ENCODE peak calls at places on chromosome 19, in nine cellular contexts. One of them, this sample, is unnamed.

GRCh38 chr19:58570770-58571574 is 2.2 kb downstream of the MZF1 start:
- DNase-seq in pancreas: peak; percentile 35
- DNase-seq in CD4-positive, CD25-positive, alpha-beta regulatory T cell: no peak
- DNase-seq in tibial nerve: peak; percentile 12
- DNase-seq in cardiac fibroblast: no peak
- DNase-seq in ascending aorta: no peak
- DNase-seq in brain microvascular endothelial cell: no peak
- DNase-seq in body of pancreas: peak; percentile 1
- DNase-seq in HL-60: no peak
- DNase-seq in this sample: no peak

GRCh38 chr19:56189785-56190184 is 7.8 kb downstream of the ZSCAN5B start:
- DNase-seq in body of pancreas: no peak
- DNase-seq in pancreas: no peak
- DNase-seq in brain microvascular endothelial cell: no peak
- DNase-seq in cardiac fibroblast: no peak
- DNase-seq in tibial nerve: no peak
- DNase-seq in CD4-positive, CD25-positive, alpha-beta regulatory T cell: no peak
- DNase-seq in HL-60: no peak
- DNase-seq in ascending aorta: no peak
- DNase-seq in this sample: no peak

GRCh38 chr19:5337886-5338595 is 2.6 kb downstream of the PTPRS start:
- DNase-seq in cardiac fibroblast: no peak
- DNase-seq in pancreas: no peak
- DNase-seq in tibial nerve: no peak
- DNase-seq in body of pancreas: no peak
- DNase-seq in CD4-positive, CD25-positive, alpha-beta regulatory T cell: no peak
- DNase-seq in ascending aorta: no peak
- DNase-seq in HL-60: no peak
- DNase-seq in brain microvascular endothelial cell: no peak
- DNase-seq in this sample: no peak

GRCh38 chr19:9641810-9642209 is 20.8 kb upstream of the ZNF561 start:
- DNase-seq in pancreas: no peak
- DNase-seq in ascending aorta: no peak
- DNase-seq in CD4-positive, CD25-positive, alpha-beta regulatory T cell: no peak
- DNase-seq in HL-60: no peak
- DNase-seq in cardiac fibroblast: no peak
- DNase-seq in brain microvascular endothelial cell: no peak
- DNase-seq in tibial nerve: no peak
- DNase-seq in body of pancreas: no peak
- DNase-seq in this sample: no peak

GRCh38 chr19:36916991-36917390 is 859 bp downstream of the ZNF568 start:
- DNase-seq in tibial nerve: no peak
- DNase-seq in body of pancreas: no peak
- DNase-seq in cardiac fibroblast: peak; percentile 55
- DNase-seq in HL-60: no peak
- DNase-seq in ascending aorta: no peak
- DNase-seq in brain microvascular endothelial cell: peak; percentile 25
- DNase-seq in CD4-positive, CD25-positive, alpha-beta regulatory T cell: no peak
- DNase-seq in pancreas: no peak
- DNase-seq in this sample: peak; percentile 38

GRCh38 chr19:18475004-18475453 is 37.1 kb upstream of the ISYNA1 start:
- DNase-seq in ascending aorta: no peak
- DNase-seq in tibial nerve: no peak
- DNase-seq in CD4-positive, CD25-positive, alpha-beta regulatory T cell: peak; percentile 7
- DNase-seq in pancreas: no peak
- DNase-seq in HL-60: no peak
- DNase-seq in brain microvascular endothelial cell: no peak
- DNase-seq in body of pancreas: no peak
- DNase-seq in cardiac fibroblast: no peak
- DNase-seq in this sample: no peak

GRCh38 chr19:53961523-53962345 is 1.0 kb upstream of the CACNG8 start:
- DNase-seq in ascending aorta: no peak
- DNase-seq in cardiac fibroblast: peak; percentile 67
- DNase-seq in tibial nerve: no peak
- DNase-seq in HL-60: no peak
- DNase-seq in brain microvascular endothelial cell: no peak
- DNase-seq in CD4-positive, CD25-positive, alpha-beta regulatory T cell: no peak
- DNase-seq in pancreas: no peak
- DNase-seq in body of pancreas: no peak
- DNase-seq in this sample: peak; percentile 81

GRCh38 chr19:41297628-41298326 is 12.2 kb upstream of the CCDC97 start:
- DNase-seq in tibial nerve: no peak
- DNase-seq in body of pancreas: peak; percentile 43
- DNase-seq in CD4-positive, CD25-positive, alpha-beta regulatory T cell: no peak
- DNase-seq in pancreas: no peak
- DNase-seq in HL-60: no peak
- DNase-seq in ascending aorta: no peak
- DNase-seq in cardiac fibroblast: no peak
- DNase-seq in brain microvascular endothelial cell: no peak
- DNase-seq in this sample: no peak

GRCh38 chr19:49491804-49492572 is 4.2 kb upstream of the RPS11 start:
- DNase-seq in CD4-positive, CD25-positive, alpha-beta regulatory T cell: no peak
- DNase-seq in HL-60: no peak
- DNase-seq in cardiac fibroblast: no peak
- DNase-seq in brain microvascular endothelial cell: no peak
- DNase-seq in pancreas: no peak
- DNase-seq in tibial nerve: no peak
- DNase-seq in ascending aorta: no peak
- DNase-seq in body of pancreas: no peak
- DNase-seq in this sample: no peak

GRCh38 chr19:2391118-2391725 is 31.2 kb downstream of the TMPRSS9 start:
- DNase-seq in brain microvascular endothelial cell: peak; percentile 58
- DNase-seq in cardiac fibroblast: peak; percentile 87
- DNase-seq in HL-60: peak; percentile 61
- DNase-seq in CD4-positive, CD25-positive, alpha-beta regulatory T cell: peak; percentile 25
- DNase-seq in body of pancreas: peak; percentile 63
- DNase-seq in pancreas: peak; percentile 52
- DNase-seq in ascending aorta: no peak
- DNase-seq in tibial nerve: peak; percentile 23
- DNase-seq in this sample: peak; percentile 82

GRCh38 chr19:51566489-51567100 is 4.5 kb upstream of the ZNF175 start:
- DNase-seq in cardiac fibroblast: no peak
- DNase-seq in ascending aorta: no peak
- DNase-seq in tibial nerve: no peak
- DNase-seq in CD4-positive, CD25-positive, alpha-beta regulatory T cell: no peak
- DNase-seq in body of pancreas: no peak
- DNase-seq in brain microvascular endothelial cell: no peak
- DNase-seq in HL-60: no peak
- DNase-seq in pancreas: no peak
- DNase-seq in this sample: no peak

GRCh38 chr19:51568456-51568855 is 2.6 kb upstream of the ZNF175 start:
- DNase-seq in brain microvascular endothelial cell: no peak
- DNase-seq in tibial nerve: no peak
- DNase-seq in HL-60: no peak
- DNase-seq in body of pancreas: no peak
- DNase-seq in ascending aorta: no peak
- DNase-seq in cardiac fibroblast: no peak
- DNase-seq in CD4-positive, CD25-positive, alpha-beta regulatory T cell: no peak
- DNase-seq in pancreas: no peak
- DNase-seq in this sample: no peak

GRCh38 chr19:51565583-51565982 is 5.5 kb upstream of the ZNF175 start:
- DNase-seq in HL-60: peak; percentile 83
- DNase-seq in body of pancreas: no peak
- DNase-seq in ascending aorta: no peak
- DNase-seq in tibial nerve: no peak
- DNase-seq in pancreas: no peak
- DNase-seq in brain microvascular endothelial cell: no peak
- DNase-seq in cardiac fibroblast: no peak
- DNase-seq in CD4-positive, CD25-positive, alpha-beta regulatory T cell: no peak
- DNase-seq in this sample: no peak

GRCh38 chr19:51567583-51567982 is 3.5 kb upstream of the ZNF175 start:
- DNase-seq in pancreas: no peak
- DNase-seq in cardiac fibroblast: no peak
- DNase-seq in body of pancreas: no peak
- DNase-seq in tibial nerve: no peak
- DNase-seq in HL-60: no peak
- DNase-seq in CD4-positive, CD25-positive, alpha-beta regulatory T cell: no peak
- DNase-seq in brain microvascular endothelial cell: no peak
- DNase-seq in ascending aorta: no peak
- DNase-seq in this sample: no peak

DNA sequence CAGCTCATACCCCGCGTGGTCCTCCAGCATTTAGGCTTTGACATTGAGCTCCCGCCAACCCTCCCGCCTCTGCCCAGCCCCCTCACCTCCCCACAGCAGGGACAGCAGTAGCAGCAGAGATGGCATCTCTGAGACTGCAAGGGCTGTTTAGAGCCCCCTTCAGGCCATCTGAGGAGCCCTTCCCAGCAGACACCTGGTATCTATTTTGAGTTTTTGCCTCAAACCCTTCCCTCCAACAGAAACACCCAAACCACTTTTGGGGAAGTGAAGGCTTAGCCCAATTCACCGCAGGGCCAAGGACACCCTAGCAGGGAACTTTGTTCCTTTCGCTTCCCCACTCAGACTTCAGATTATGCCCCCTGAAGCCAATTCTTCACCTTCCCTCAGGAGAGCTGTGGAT is 6.3 kb upstream of the ZNF175 start:
- DNase-seq in HL-60: peak; percentile 58
- DNase-seq in cardiac fibroblast: no peak
- DNase-seq in brain microvascular endothelial cell: no peak
- DNase-seq in ascending aorta: no peak
- DNase-seq in pancreas: no peak
- DNase-seq in body of pancreas: no peak
- DNase-seq in CD4-positive, CD25-positive, alpha-beta regulatory T cell: no peak
- DNase-seq in tibial nerve: no peak
- DNase-seq in this sample: no peak
- H3K4me3 ChIP-seq in HL-60: no peak overlapping the region
- H3K4me3 ChIP-seq in cardiac fibroblast: no peak overlapping the region
- H3K4me3 ChIP-seq in brain microvascular endothelial cell: no peak overlapping the region
- H3K4me3 ChIP-seq in ascending aorta: no peak overlapping the region
- H3K4me3 ChIP-seq in pancreas: no peak overlapping the region
- H3K4me3 ChIP-seq in body of pancreas: no peak overlapping the region
- H3K4me3 ChIP-seq in CD4-positive, CD25-positive, alpha-beta regulatory T cell: no peak overlapping the region
- H3K4me3 ChIP-seq in tibial nerve: no peak overlapping the region
- H3K4me3 ChIP-seq in this sample: no peak overlapping the region

GRCh38 chr19:16002985-16003384 is 54.2 kb downstream of the OR10H4 start:
- DNase-seq in body of pancreas: no peak
- DNase-seq in CD4-positive, CD25-positive, alpha-beta regulatory T cell: no peak
- DNase-seq in tibial nerve: no peak
- DNase-seq in HL-60: no peak
- DNase-seq in ascending aorta: no peak
- DNase-seq in brain microvascular endothelial cell: no peak
- DNase-seq in cardiac fibroblast: no peak
- DNase-seq in pancreas: no peak
- DNase-seq in this sample: no peak

GRCh38 chr19:16005925-16006324 is 57.1 kb downstream of the OR10H4 start:
- DNase-seq in HL-60: no peak
- DNase-seq in brain microvascular endothelial cell: no peak
- DNase-seq in cardiac fibroblast: no peak
- DNase-seq in ascending aorta: no peak
- DNase-seq in CD4-positive, CD25-positive, alpha-beta regulatory T cell: no peak
- DNase-seq in tibial nerve: no peak
- DNase-seq in pancreas: no peak
- DNase-seq in body of pancreas: no peak
- DNase-seq in this sample: no peak

GRCh38 chr19:16001481-16002312 is 52.9 kb downstream of the OR10H4 start:
- DNase-seq in CD4-positive, CD25-positive, alpha-beta regulatory T cell: no peak
- DNase-seq in HL-60: peak; percentile 23
- DNase-seq in tibial nerve: no peak
- DNase-seq in brain microvascular endothelial cell: peak; percentile 54
- DNase-seq in pancreas: peak; percentile 35
- DNase-seq in ascending aorta: peak; percentile 64
- DNase-seq in body of pancreas: peak; percentile 70
- DNase-seq in cardiac fibroblast: peak; percentile 78
- DNase-seq in this sample: peak; percentile 77

GRCh38 chr19:16000024-16000687 is 51.3 kb downstream of the OR10H4 start:
- DNase-seq in ascending aorta: no peak
- DNase-seq in body of pancreas: no peak
- DNase-seq in CD4-positive, CD25-positive, alpha-beta regulatory T cell: no peak
- DNase-seq in pancreas: no peak
- DNase-seq in tibial nerve: no peak
- DNase-seq in brain microvascular endothelial cell: no peak
- DNase-seq in cardiac fibroblast: no peak
- DNase-seq in HL-60: no peak
- DNase-seq in this sample: no peak

DNA sequence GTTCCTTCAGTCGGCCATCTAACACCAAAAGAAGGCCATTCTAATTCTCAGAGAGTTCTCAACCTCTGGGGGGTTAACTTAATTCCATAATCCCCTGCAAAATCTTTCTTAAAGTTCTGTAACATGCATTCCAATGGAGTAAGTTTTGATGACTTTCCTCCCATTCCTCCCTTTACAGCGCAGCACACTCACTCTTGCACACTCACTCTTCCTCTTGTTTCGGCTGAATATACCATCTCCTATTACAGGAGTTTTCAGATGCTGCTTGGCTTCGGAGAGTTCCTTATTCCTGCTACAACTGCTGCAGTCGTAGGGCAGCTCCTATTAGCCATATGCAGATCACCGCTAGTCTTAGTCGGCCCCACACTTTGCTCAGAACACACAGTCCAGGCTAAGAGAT is 53.6 kb downstream of the OR10H4 start:
- DNase-seq in body of pancreas: no peak
- DNase-seq in cardiac fibroblast: peak; percentile 3
- DNase-seq in ascending aorta: no peak
- DNase-seq in brain microvascular endothelial cell: no peak
- DNase-seq in HL-60: peak; percentile 18
- DNase-seq in tibial nerve: no peak
- DNase-seq in CD4-positive, CD25-positive, alpha-beta regulatory T cell: no peak
- DNase-seq in pancreas: no peak
- DNase-seq in this sample: peak; percentile 3
- H3K4me3 ChIP-seq in body of pancreas: no peak overlapping the region
- H3K4me3 ChIP-seq in cardiac fibroblast: peak overlapping the region; percentile 11
- H3K4me3 ChIP-seq in ascending aorta: peak overlapping the region; percentile 45
- H3K4me3 ChIP-seq in brain microvascular endothelial cell: peak overlapping the region; percentile 39
- H3K4me3 ChIP-seq in HL-60: peak overlapping the region; percentile 29
- H3K4me3 ChIP-seq in tibial nerve: peak overlapping the region; percentile 13
- H3K4me3 ChIP-seq in CD4-positive, CD25-positive, alpha-beta regulatory T cell: peak overlapping the region; percentile 77
- H3K4me3 ChIP-seq in pancreas: no peak overlapping the region
- H3K4me3 ChIP-seq in this sample: peak overlapping the region; percentile 50

DNA sequence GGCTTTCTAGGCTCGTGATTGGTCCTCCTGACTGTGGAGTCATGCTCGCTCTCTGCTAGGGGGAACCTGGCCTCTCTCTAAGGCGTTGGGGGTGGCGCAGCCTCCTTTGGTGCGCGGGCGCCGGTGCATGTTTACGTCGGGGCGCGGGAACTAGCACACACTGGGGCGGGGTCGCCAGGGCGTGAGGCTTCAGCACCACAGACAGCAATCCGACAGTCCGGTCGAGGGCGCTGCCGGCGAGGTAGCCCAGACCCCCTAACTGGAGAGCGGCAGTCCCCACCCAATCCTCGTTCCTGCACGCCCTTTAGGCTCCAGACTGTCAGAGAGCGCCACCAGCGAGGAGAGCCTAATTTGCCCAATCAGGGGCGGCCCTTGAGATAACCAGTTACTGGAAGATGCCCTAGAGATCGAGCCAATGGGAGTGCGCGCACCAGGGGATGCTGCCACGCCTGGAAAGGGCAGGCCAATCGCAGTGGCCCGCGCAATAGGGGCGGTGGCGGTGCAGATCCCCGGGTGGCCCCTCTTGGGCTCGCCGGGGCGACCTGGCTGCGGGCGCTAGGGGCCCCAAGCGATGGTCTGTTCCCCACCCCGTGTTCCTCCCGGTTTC is 1.0 kb upstream of the ELAVL3 start:
- DNase-seq in tibial nerve: no peak
- DNase-seq in brain microvascular endothelial cell: peak; percentile 77
- DNase-seq in body of pancreas: peak; percentile 63
- DNase-seq in ascending aorta: peak; percentile 79
- DNase-seq in cardiac fibroblast: peak; percentile 87
- DNase-seq in pancreas: peak; percentile 37
- DNase-seq in HL-60: peak; percentile 58
- DNase-seq in CD4-positive, CD25-positive, alpha-beta regulatory T cell: peak; percentile 51
- DNase-seq in this sample: peak; percentile 91
- H3K4me3 ChIP-seq in tibial nerve: peak overlapping the region; percentile 15
- H3K4me3 ChIP-seq in brain microvascular endothelial cell: peak overlapping the region; percentile 35
- H3K4me3 ChIP-seq in body of pancreas: no peak overlapping the region
- H3K4me3 ChIP-seq in ascending aorta: peak overlapping the region; percentile 34
- H3K4me3 ChIP-seq in cardiac fibroblast: peak overlapping the region; percentile 37
- H3K4me3 ChIP-seq in pancreas: no peak overlapping the region
- H3K4me3 ChIP-seq in HL-60: peak overlapping the region; percentile 26
- H3K4me3 ChIP-seq in CD4-positive, CD25-positive, alpha-beta regulatory T cell: no peak overlapping the region
- H3K4me3 ChIP-seq in this sample: peak overlapping the region; percentile 49

GRCh38 chr19:45103625-45104319 is 10.8 kb downstream of the PPP1R37 start:
- DNase-seq in tibial nerve: no peak
- DNase-seq in cardiac fibroblast: no peak
- DNase-seq in body of pancreas: peak; percentile 64
- DNase-seq in CD4-positive, CD25-positive, alpha-beta regulatory T cell: no peak
- DNase-seq in ascending aorta: no peak
- DNase-seq in brain microvascular endothelial cell: no peak
- DNase-seq in HL-60: no peak
- DNase-seq in pancreas: no peak
- DNase-seq in this sample: no peak
- H3K4me3 ChIP-seq in tibial nerve: no peak overlapping the region
- H3K4me3 ChIP-seq in cardiac fibroblast: no peak overlapping the region
- H3K4me3 ChIP-seq in body of pancreas: no peak overlapping the region
- H3K4me3 ChIP-seq in CD4-positive, CD25-positive, alpha-beta regulatory T cell: no peak overlapping the region
- H3K4me3 ChIP-seq in ascending aorta: no peak overlapping the region
- H3K4me3 ChIP-seq in brain microvascular endothelial cell: no peak overlapping the region
- H3K4me3 ChIP-seq in HL-60: no peak overlapping the region
- H3K4me3 ChIP-seq in pancreas: no peak overlapping the region
- H3K4me3 ChIP-seq in this sample: no peak overlapping the region